ENCODE peak calls at places on chromosomes 12 and 14, in nine cellular contexts. One of them, this sample, is unnamed. For H3K27me3, the result is how much of the 10 kb centered on the place peaks cover.

GRCh38 chr14:60102389-60102788 is 10.7 kb downstream of the PCNX4 start:
- DNase-seq in left ventricle myocardium inferior: no peak
- DNase-seq in tibial artery: no peak
- DNase-seq in Panc1: no peak
- DNase-seq in PC-3: peak
- DNase-seq in cardiac muscle cell: peak
- DNase-seq in CD8-positive, alpha-beta T cell: no peak
- DNase-seq in upper lobe of right lung: no peak
- DNase-seq in Peyer's patch: no peak
- DNase-seq in this sample: no peak

GRCh38 chr12:67773896-67774295 is 125.4 kb downstream of the DYRK2 start:
- DNase-seq in PC-3: no peak
- DNase-seq in upper lobe of right lung: no peak
- DNase-seq in CD8-positive, alpha-beta T cell: no peak
- DNase-seq in left ventricle myocardium inferior: no peak
- DNase-seq in Peyer's patch: no peak
- DNase-seq in Panc1: no peak
- DNase-seq in tibial artery: no peak
- DNase-seq in cardiac muscle cell: no peak
- DNase-seq in this sample: no peak

GRCh38 chr12:109273354-109273753 is 35.7 kb downstream of the FOXN4 start:
- DNase-seq in CD8-positive, alpha-beta T cell: no peak
- DNase-seq in upper lobe of right lung: no peak
- DNase-seq in Peyer's patch: no peak
- DNase-seq in Panc1: no peak
- DNase-seq in left ventricle myocardium inferior: no peak
- DNase-seq in PC-3: no peak
- DNase-seq in tibial artery: no peak
- DNase-seq in cardiac muscle cell: no peak
- DNase-seq in this sample: no peak

GRCh38 chr12:58607805-58608204 is 312.5 kb downstream of the LRIG3 start:
- DNase-seq in left ventricle myocardium inferior: no peak
- DNase-seq in CD8-positive, alpha-beta T cell: no peak
- DNase-seq in cardiac muscle cell: no peak
- DNase-seq in tibial artery: no peak
- DNase-seq in Panc1: no peak
- DNase-seq in upper lobe of right lung: no peak
- DNase-seq in PC-3: no peak
- DNase-seq in Peyer's patch: no peak
- DNase-seq in this sample: no peak

GRCh38 chr12:56029666-56030293 is 8.9 kb downstream of the IKZF4 start:
- DNase-seq in Peyer's patch: peak
- DNase-seq in CD8-positive, alpha-beta T cell: no peak
- DNase-seq in PC-3: peak
- DNase-seq in tibial artery: no peak
- DNase-seq in left ventricle myocardium inferior: no peak
- DNase-seq in upper lobe of right lung: no peak
- DNase-seq in cardiac muscle cell: peak
- DNase-seq in Panc1: no peak
- DNase-seq in this sample: no peak

GRCh38 chr12:116152268-116152667 is 125.2 kb downstream of the MED13L start:
- DNase-seq in upper lobe of right lung: no peak
- DNase-seq in cardiac muscle cell: peak
- DNase-seq in CD8-positive, alpha-beta T cell: no peak
- DNase-seq in Panc1: no peak
- DNase-seq in left ventricle myocardium inferior: no peak
- DNase-seq in tibial artery: no peak
- DNase-seq in Peyer's patch: no peak
- DNase-seq in PC-3: no peak
- DNase-seq in this sample: no peak

GRCh38 chr12:32997471-32997870 is 100.9 kb upstream of the PKP2 start:
- DNase-seq in upper lobe of right lung: no peak
- DNase-seq in Peyer's patch: no peak
- DNase-seq in Panc1: no peak
- DNase-seq in cardiac muscle cell: no peak
- DNase-seq in tibial artery: no peak
- DNase-seq in CD8-positive, alpha-beta T cell: no peak
- DNase-seq in left ventricle myocardium inferior: no peak
- DNase-seq in PC-3: no peak
- DNase-seq in this sample: peak

GRCh38 chr12:103840881-103841689 is at the start of gene NT5DC3:
- DNase-seq in Panc1: no peak
- DNase-seq in PC-3: peak
- DNase-seq in tibial artery: peak
- DNase-seq in cardiac muscle cell: peak
- DNase-seq in CD8-positive, alpha-beta T cell: peak
- DNase-seq in left ventricle myocardium inferior: peak
- DNase-seq in Peyer's patch: peak
- DNase-seq in upper lobe of right lung: peak
- DNase-seq in this sample: peak

GRCh38 chr12:66813137-66813867 is 134.4 kb upstream of the GRIP1 start:
- DNase-seq in Peyer's patch: no peak
- DNase-seq in upper lobe of right lung: no peak
- DNase-seq in Panc1: no peak
- DNase-seq in cardiac muscle cell: no peak
- DNase-seq in left ventricle myocardium inferior: no peak
- DNase-seq in CD8-positive, alpha-beta T cell: no peak
- DNase-seq in PC-3: peak
- DNase-seq in tibial artery: no peak
- DNase-seq in this sample: no peak

GRCh38 chr14:96762650-96763049 is 34.5 kb upstream of the VRK1 start:
- DNase-seq in PC-3: peak
- DNase-seq in upper lobe of right lung: no peak
- DNase-seq in tibial artery: no peak
- DNase-seq in cardiac muscle cell: peak
- DNase-seq in CD8-positive, alpha-beta T cell: no peak
- DNase-seq in Panc1: peak
- DNase-seq in Peyer's patch: no peak
- DNase-seq in left ventricle myocardium inferior: no peak
- DNase-seq in this sample: no peak

GRCh38 chr14:99929601-99930000 is 135.6 kb upstream of the EVL start:
- DNase-seq in cardiac muscle cell: no peak
- DNase-seq in left ventricle myocardium inferior: no peak
- DNase-seq in upper lobe of right lung: no peak
- DNase-seq in Panc1: no peak
- DNase-seq in CD8-positive, alpha-beta T cell: no peak
- DNase-seq in PC-3: no peak
- DNase-seq in tibial artery: no peak
- DNase-seq in Peyer's patch: no peak
- DNase-seq in this sample: no peak

GRCh38 chr14:99921431-99921830 is 128.2 kb downstream of the EML1 start:
- DNase-seq in Peyer's patch: no peak
- DNase-seq in upper lobe of right lung: no peak
- DNase-seq in Panc1: no peak
- DNase-seq in CD8-positive, alpha-beta T cell: no peak
- DNase-seq in tibial artery: no peak
- DNase-seq in PC-3: no peak
- DNase-seq in left ventricle myocardium inferior: no peak
- DNase-seq in cardiac muscle cell: no peak
- DNase-seq in this sample: no peak

GRCh38 chr14:99925471-99925870 is 132.3 kb downstream of the EML1 start:
- DNase-seq in left ventricle myocardium inferior: no peak
- DNase-seq in upper lobe of right lung: no peak
- DNase-seq in CD8-positive, alpha-beta T cell: no peak
- DNase-seq in Peyer's patch: no peak
- DNase-seq in tibial artery: no peak
- DNase-seq in Panc1: no peak
- DNase-seq in PC-3: no peak
- DNase-seq in cardiac muscle cell: no peak
- DNase-seq in this sample: no peak

GRCh38 chr14:99928963-99929362 is 135.8 kb downstream of the EML1 start:
- DNase-seq in tibial artery: no peak
- DNase-seq in cardiac muscle cell: peak
- DNase-seq in upper lobe of right lung: no peak
- DNase-seq in Panc1: no peak
- DNase-seq in PC-3: no peak
- DNase-seq in Peyer's patch: no peak
- DNase-seq in left ventricle myocardium inferior: no peak
- DNase-seq in CD8-positive, alpha-beta T cell: no peak
- DNase-seq in this sample: no peak

DNA sequence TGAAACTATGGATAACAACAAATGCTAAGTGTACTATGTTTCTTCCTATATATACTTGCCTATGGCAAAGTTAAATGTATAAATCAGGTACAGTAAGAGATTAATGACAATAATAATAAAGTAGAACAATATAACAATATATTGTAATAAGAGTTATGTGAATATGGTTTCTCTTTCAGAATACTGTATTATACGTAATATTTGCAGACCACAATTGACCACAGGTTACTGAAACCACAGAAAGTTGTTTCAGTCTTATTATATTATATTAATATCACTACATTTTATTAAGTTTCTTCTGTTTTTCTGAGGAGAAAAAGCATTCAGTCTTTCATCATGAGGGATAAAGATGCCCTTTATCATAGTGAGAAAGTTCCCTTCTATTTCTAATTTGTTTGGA is 131.2 kb downstream of the EML1 start:
- DNase-seq in Panc1: no peak
- DNase-seq in upper lobe of right lung: no peak
- DNase-seq in PC-3: no peak
- DNase-seq in Peyer's patch: no peak
- DNase-seq in left ventricle myocardium inferior: no peak
- DNase-seq in tibial artery: no peak
- DNase-seq in CD8-positive, alpha-beta T cell: no peak
- DNase-seq in cardiac muscle cell: no peak
- DNase-seq in this sample: no peak
- H3K4me3 ChIP-seq in Panc1: no peak
- H3K4me3 ChIP-seq in upper lobe of right lung: no peak
- H3K4me3 ChIP-seq in PC-3: no peak
- H3K4me3 ChIP-seq in Peyer's patch: no peak
- H3K4me3 ChIP-seq in left ventricle myocardium inferior: no peak
- H3K4me3 ChIP-seq in tibial artery: no peak
- H3K4me3 ChIP-seq in CD8-positive, alpha-beta T cell: no peak
- H3K4me3 ChIP-seq in cardiac muscle cell: no peak
- H3K4me3 ChIP-seq in this sample: no peak

DNA sequence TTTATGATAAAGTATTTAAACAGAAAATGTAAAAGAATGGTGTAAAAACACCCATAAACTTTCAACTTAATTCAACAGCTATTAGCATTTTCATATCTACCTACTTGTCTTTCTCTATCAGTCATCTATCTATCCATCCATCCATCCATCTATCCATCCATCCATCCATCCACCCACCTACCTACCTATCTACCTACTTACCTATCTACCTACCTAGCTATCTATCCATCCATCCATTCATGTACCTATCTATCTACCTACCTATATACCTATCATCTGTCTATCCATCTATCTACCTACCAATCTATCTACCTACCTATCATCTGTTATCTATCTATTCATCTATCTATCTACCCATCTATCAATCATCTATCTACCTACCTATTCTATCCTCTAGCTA is 8.5 kb downstream of the NOS1 start:
- DNase-seq in PC-3: no peak
- DNase-seq in Peyer's patch: no peak
- DNase-seq in CD8-positive, alpha-beta T cell: no peak
- DNase-seq in Panc1: no peak
- DNase-seq in cardiac muscle cell: no peak
- DNase-seq in tibial artery: no peak
- DNase-seq in upper lobe of right lung: no peak
- DNase-seq in left ventricle myocardium inferior: no peak
- DNase-seq in this sample: no peak
- H3K27me3 ChIP-seq in PC-3: under half
- H3K27me3 ChIP-seq in Peyer's patch: under half
- H3K27me3 ChIP-seq in CD8-positive, alpha-beta T cell: under half
- H3K27me3 ChIP-seq in Panc1: under half
- H3K27me3 ChIP-seq in cardiac muscle cell: under half
- H3K27me3 ChIP-seq in tibial artery: under half
- H3K27me3 ChIP-seq in upper lobe of right lung: under half
- H3K27me3 ChIP-seq in left ventricle myocardium inferior: half or more
- H3K27me3 ChIP-seq in this sample: under half

DNA sequence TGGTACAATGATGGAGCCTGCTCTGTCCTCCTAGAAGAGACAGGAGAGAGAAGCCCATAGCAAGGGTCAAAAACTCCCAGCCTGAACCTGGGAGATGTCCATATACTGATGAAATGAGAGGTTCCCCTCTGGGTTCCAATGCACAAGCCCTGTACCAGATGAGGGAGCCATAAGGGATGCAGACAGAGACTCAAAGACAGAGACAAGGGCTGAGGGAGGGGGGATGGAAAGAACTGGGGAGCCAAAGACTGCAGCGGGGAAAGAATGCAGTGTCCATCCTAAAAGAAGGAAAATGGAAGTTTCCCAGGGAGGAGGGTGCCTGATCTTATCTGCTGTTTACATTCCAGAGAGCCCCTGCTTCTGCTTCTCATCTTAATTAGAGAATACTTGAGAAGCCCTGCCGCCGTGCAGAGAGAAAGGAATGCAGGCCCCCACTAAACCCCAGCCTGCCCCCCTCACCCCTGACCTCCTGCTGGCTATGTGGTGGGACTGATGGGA is 27.7 kb downstream of the KRT18 start:
- DNase-seq in left ventricle myocardium inferior: no peak
- DNase-seq in cardiac muscle cell: peak
- DNase-seq in tibial artery: no peak
- DNase-seq in upper lobe of right lung: no peak
- DNase-seq in PC-3: no peak
- DNase-seq in Peyer's patch: no peak
- DNase-seq in CD8-positive, alpha-beta T cell: no peak
- DNase-seq in Panc1: no peak
- DNase-seq in this sample: no peak
- TF ChIP-seq CTCF in left ventricle myocardium inferior: no peak
- TF ChIP-seq CTCF in cardiac muscle cell: no peak
- TF ChIP-seq CTCF in tibial artery: no peak
- TF ChIP-seq CTCF in upper lobe of right lung: peak
- TF ChIP-seq CTCF in PC-3: peak
- TF ChIP-seq CTCF in Peyer's patch: no peak
- TF ChIP-seq CTCF in CD8-positive, alpha-beta T cell: no peak
- TF ChIP-seq CTCF in Panc1: peak
- TF ChIP-seq CTCF in this sample: no peak

GRCh38 chr12:54386781-54387467 is 2.4 kb upstream of the ZNF385A start:
- DNase-seq in left ventricle myocardium inferior: no peak
- DNase-seq in tibial artery: no peak
- DNase-seq in Panc1: no peak
- DNase-seq in upper lobe of right lung: no peak
- DNase-seq in CD8-positive, alpha-beta T cell: no peak
- DNase-seq in PC-3: no peak
- DNase-seq in cardiac muscle cell: no peak
- DNase-seq in Peyer's patch: no peak
- DNase-seq in this sample: no peak

GRCh38 chr12:54385251-54385914 is 850 bp upstream of the ZNF385A start:
- DNase-seq in cardiac muscle cell: no peak
- DNase-seq in tibial artery: no peak
- DNase-seq in left ventricle myocardium inferior: peak
- DNase-seq in CD8-positive, alpha-beta T cell: no peak
- DNase-seq in Panc1: no peak
- DNase-seq in PC-3: no peak
- DNase-seq in Peyer's patch: no peak
- DNase-seq in upper lobe of right lung: peak
- DNase-seq in this sample: peak

GRCh38 chr12:54381136-54381535 is 3.4 kb downstream of the ZNF385A start:
- DNase-seq in PC-3: no peak
- DNase-seq in upper lobe of right lung: no peak
- DNase-seq in CD8-positive, alpha-beta T cell: no peak
- DNase-seq in Panc1: no peak
- DNase-seq in tibial artery: no peak
- DNase-seq in left ventricle myocardium inferior: no peak
- DNase-seq in cardiac muscle cell: no peak
- DNase-seq in Peyer's patch: no peak
- DNase-seq in this sample: no peak

GRCh38 chr12:54383041-54383609 is 1.4 kb downstream of the ZNF385A start:
- DNase-seq in upper lobe of right lung: no peak
- DNase-seq in CD8-positive, alpha-beta T cell: no peak
- DNase-seq in tibial artery: no peak
- DNase-seq in Peyer's patch: no peak
- DNase-seq in left ventricle myocardium inferior: no peak
- DNase-seq in PC-3: peak
- DNase-seq in cardiac muscle cell: peak
- DNase-seq in Panc1: peak
- DNase-seq in this sample: no peak

GRCh38 chr12:54384591-54385041 is at the start of gene ZNF385A:
- DNase-seq in CD8-positive, alpha-beta T cell: no peak
- DNase-seq in Panc1: no peak
- DNase-seq in upper lobe of right lung: peak
- DNase-seq in left ventricle myocardium inferior: peak
- DNase-seq in Peyer's patch: peak
- DNase-seq in cardiac muscle cell: no peak
- DNase-seq in tibial artery: no peak
- DNase-seq in PC-3: no peak
- DNase-seq in this sample: peak
- H3K4me3 ChIP-seq in CD8-positive, alpha-beta T cell: no peak
- H3K4me3 ChIP-seq in Panc1: no peak
- H3K4me3 ChIP-seq in upper lobe of right lung: peak
- H3K4me3 ChIP-seq in left ventricle myocardium inferior: peak
- H3K4me3 ChIP-seq in Peyer's patch: no peak
- H3K4me3 ChIP-seq in cardiac muscle cell: no peak
- H3K4me3 ChIP-seq in tibial artery: no peak
- H3K4me3 ChIP-seq in PC-3: no peak
- H3K4me3 ChIP-seq in this sample: peak